ENCODE peak calls at places on chromosomes 1 and 21, in eight cellular contexts. One of them, this sample, is unnamed.

GRCh38 chr1:198054510-198054909 is 102.3 kb upstream of the NEK7 start:
- DNase-seq in thoracic aorta: no peak
- DNase-seq in LNCaP clone FGC: no peak
- DNase-seq in BJ: no peak
- DNase-seq in GM20000: no peak
- DNase-seq in fibroblast of lung: no peak
- DNase-seq in left ventricle myocardium inferior: no peak
- DNase-seq in A549: no peak
- DNase-seq in this sample: no peak

GRCh38 chr1:6870086-6870485 is 84.8 kb downstream of the CAMTA1 start:
- DNase-seq in BJ: peak
- DNase-seq in left ventricle myocardium inferior: no peak
- DNase-seq in thoracic aorta: no peak
- DNase-seq in LNCaP clone FGC: no peak
- DNase-seq in fibroblast of lung: peak
- DNase-seq in A549: no peak
- DNase-seq in GM20000: no peak
- DNase-seq in this sample: no peak

GRCh38 chr21:41183575-41183974 is 15.6 kb downstream of the BACE2 start:
- DNase-seq in GM20000: no peak
- DNase-seq in BJ: no peak
- DNase-seq in LNCaP clone FGC: no peak
- DNase-seq in thoracic aorta: no peak
- DNase-seq in A549: no peak
- DNase-seq in fibroblast of lung: no peak
- DNase-seq in left ventricle myocardium inferior: no peak
- DNase-seq in this sample: no peak

GRCh38 chr1:68231627-68232303 is 558 bp downstream of the WLS start:
- DNase-seq in A549: peak
- DNase-seq in thoracic aorta: peak
- DNase-seq in fibroblast of lung: peak
- DNase-seq in BJ: no peak
- DNase-seq in LNCaP clone FGC: no peak
- DNase-seq in GM20000: no peak
- DNase-seq in left ventricle myocardium inferior: peak
- DNase-seq in this sample: no peak

GRCh38 chr1:35430762-35431161 is 126.4 kb downstream of the KIAA0319L start:
- DNase-seq in fibroblast of lung: no peak
- DNase-seq in BJ: no peak
- DNase-seq in A549: no peak
- DNase-seq in GM20000: no peak
- DNase-seq in LNCaP clone FGC: no peak
- DNase-seq in left ventricle myocardium inferior: no peak
- DNase-seq in thoracic aorta: no peak
- DNase-seq in this sample: no peak

GRCh38 chr1:245356891-245357585 is 202.3 kb downstream of the KIF26B start:
- DNase-seq in LNCaP clone FGC: no peak
- DNase-seq in GM20000: no peak
- DNase-seq in thoracic aorta: no peak
- DNase-seq in A549: no peak
- DNase-seq in left ventricle myocardium inferior: no peak
- DNase-seq in BJ: no peak
- DNase-seq in fibroblast of lung: peak
- DNase-seq in this sample: no peak

GRCh38 chr1:102190429-102190828 is 193.7 kb upstream of the OLFM3 start:
- DNase-seq in fibroblast of lung: no peak
- DNase-seq in thoracic aorta: no peak
- DNase-seq in A549: no peak
- DNase-seq in LNCaP clone FGC: peak
- DNase-seq in BJ: no peak
- DNase-seq in left ventricle myocardium inferior: no peak
- DNase-seq in GM20000: no peak
- DNase-seq in this sample: no peak

GRCh38 chr1:110673805-110674336 is 869 bp downstream of the KCNA3 start:
- DNase-seq in GM20000: no peak
- DNase-seq in thoracic aorta: no peak
- DNase-seq in left ventricle myocardium inferior: no peak
- DNase-seq in LNCaP clone FGC: no peak
- DNase-seq in fibroblast of lung: no peak
- DNase-seq in BJ: no peak
- DNase-seq in A549: no peak
- DNase-seq in this sample: no peak

GRCh38 chr1:56200446-56200845 is 378.9 kb downstream of the PLPP3 start:
- DNase-seq in left ventricle myocardium inferior: no peak
- DNase-seq in LNCaP clone FGC: no peak
- DNase-seq in fibroblast of lung: no peak
- DNase-seq in BJ: peak
- DNase-seq in thoracic aorta: no peak
- DNase-seq in GM20000: no peak
- DNase-seq in A549: no peak
- DNase-seq in this sample: no peak

DNA sequence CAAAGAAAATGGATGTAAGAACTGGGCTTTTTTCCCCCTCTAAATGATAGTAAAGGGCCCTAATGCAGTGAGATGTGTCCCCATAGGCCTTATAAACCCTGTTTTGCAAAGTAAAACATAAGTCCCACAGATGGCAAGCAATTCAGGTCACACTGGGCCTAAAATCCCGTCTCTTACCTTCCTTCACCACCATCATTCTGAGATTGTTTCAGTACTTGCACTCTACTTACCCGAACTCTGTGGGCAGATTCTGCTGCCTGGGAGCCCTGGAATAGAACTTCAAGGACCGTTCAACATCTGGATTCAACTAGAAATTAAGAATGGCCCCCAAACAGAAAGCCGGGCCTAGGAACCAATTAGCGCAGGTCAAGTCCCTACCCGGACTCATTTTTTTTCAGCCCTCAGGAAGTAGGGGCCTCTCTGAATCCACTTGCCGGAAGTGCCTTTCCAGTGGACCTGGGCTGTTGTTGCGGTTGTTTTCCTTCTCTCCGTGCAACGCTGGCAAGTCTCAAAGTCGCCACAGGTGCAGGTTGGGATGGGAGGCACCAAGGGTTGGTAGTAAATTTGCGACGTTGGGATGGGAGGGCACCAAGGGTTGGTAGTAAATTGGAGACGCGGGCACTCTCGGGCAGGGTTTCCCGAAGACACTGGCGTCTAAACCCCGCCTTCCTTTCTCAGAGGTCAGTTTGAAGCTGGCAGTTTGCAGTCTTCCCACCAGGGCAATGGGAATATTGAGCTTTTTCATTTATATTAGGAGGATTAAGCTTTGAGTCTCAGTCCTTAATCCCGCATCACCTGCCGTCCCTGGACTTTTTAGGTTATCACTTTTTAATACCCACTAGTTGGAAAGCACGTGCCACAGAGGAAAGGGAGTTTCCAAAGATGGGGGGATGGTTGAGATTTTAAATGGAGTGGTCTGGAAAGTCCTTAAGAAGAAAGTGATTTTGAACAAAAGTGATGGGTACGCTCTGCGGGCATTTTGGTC is at the start of gene TMEM69:
- DNase-seq in fibroblast of lung: peak
- DNase-seq in BJ: no peak
- DNase-seq in left ventricle myocardium inferior: peak
- DNase-seq in A549: peak
- DNase-seq in GM20000: peak
- DNase-seq in LNCaP clone FGC: peak
- DNase-seq in thoracic aorta: peak
- DNase-seq in this sample: peak
- TF ChIP-seq CTCF in fibroblast of lung: peak
- TF ChIP-seq CTCF in BJ: peak
- TF ChIP-seq CTCF in left ventricle myocardium inferior: peak
- TF ChIP-seq CTCF in A549: no peak
- TF ChIP-seq CTCF in GM20000: no peak
- TF ChIP-seq CTCF in LNCaP clone FGC: no peak
- TF ChIP-seq CTCF in thoracic aorta: peak
- TF ChIP-seq CTCF in this sample: peak

GRCh38 chr1:241485145-241485544 is 34.4 kb downstream of the FH start:
- DNase-seq in A549: no peak
- DNase-seq in thoracic aorta: no peak
- DNase-seq in BJ: no peak
- DNase-seq in LNCaP clone FGC: no peak
- DNase-seq in fibroblast of lung: no peak
- DNase-seq in GM20000: no peak
- DNase-seq in left ventricle myocardium inferior: no peak
- DNase-seq in this sample: no peak

GRCh38 chr1:241482761-241483250 is 36.7 kb downstream of the FH start:
- DNase-seq in thoracic aorta: no peak
- DNase-seq in fibroblast of lung: peak
- DNase-seq in A549: peak
- DNase-seq in BJ: peak
- DNase-seq in left ventricle myocardium inferior: no peak
- DNase-seq in GM20000: no peak
- DNase-seq in LNCaP clone FGC: no peak
- DNase-seq in this sample: no peak

GRCh38 chr1:241488739-241489138 is 30.8 kb downstream of the FH start:
- DNase-seq in BJ: no peak
- DNase-seq in thoracic aorta: no peak
- DNase-seq in LNCaP clone FGC: no peak
- DNase-seq in A549: no peak
- DNase-seq in left ventricle myocardium inferior: no peak
- DNase-seq in fibroblast of lung: no peak
- DNase-seq in GM20000: no peak
- DNase-seq in this sample: no peak

GRCh38 chr1:241485554-241485992 is 34.0 kb downstream of the FH start:
- DNase-seq in A549: peak
- DNase-seq in left ventricle myocardium inferior: no peak
- DNase-seq in fibroblast of lung: peak
- DNase-seq in LNCaP clone FGC: no peak
- DNase-seq in GM20000: peak
- DNase-seq in thoracic aorta: no peak
- DNase-seq in BJ: no peak
- DNase-seq in this sample: no peak
- TF ChIP-seq CTCF in A549: peak
- TF ChIP-seq CTCF in left ventricle myocardium inferior: no peak
- TF ChIP-seq CTCF in fibroblast of lung: peak
- TF ChIP-seq CTCF in LNCaP clone FGC: peak
- TF ChIP-seq CTCF in GM20000: peak
- TF ChIP-seq CTCF in thoracic aorta: no peak
- TF ChIP-seq CTCF in BJ: peak
- TF ChIP-seq CTCF in this sample: peak

GRCh38 chr1:247008406-247008799 is 546 bp upstream of the ZNF695 start:
- DNase-seq in A549: no peak
- DNase-seq in fibroblast of lung: no peak
- DNase-seq in thoracic aorta: no peak
- DNase-seq in BJ: no peak
- DNase-seq in left ventricle myocardium inferior: no peak
- DNase-seq in LNCaP clone FGC: no peak
- DNase-seq in GM20000: no peak
- DNase-seq in this sample: no peak

GRCh38 chr1:247013391-247013790 is 5.5 kb upstream of the ZNF695 start:
- DNase-seq in BJ: no peak
- DNase-seq in LNCaP clone FGC: no peak
- DNase-seq in GM20000: no peak
- DNase-seq in A549: no peak
- DNase-seq in fibroblast of lung: no peak
- DNase-seq in thoracic aorta: no peak
- DNase-seq in left ventricle myocardium inferior: no peak
- DNase-seq in this sample: no peak

DNA sequence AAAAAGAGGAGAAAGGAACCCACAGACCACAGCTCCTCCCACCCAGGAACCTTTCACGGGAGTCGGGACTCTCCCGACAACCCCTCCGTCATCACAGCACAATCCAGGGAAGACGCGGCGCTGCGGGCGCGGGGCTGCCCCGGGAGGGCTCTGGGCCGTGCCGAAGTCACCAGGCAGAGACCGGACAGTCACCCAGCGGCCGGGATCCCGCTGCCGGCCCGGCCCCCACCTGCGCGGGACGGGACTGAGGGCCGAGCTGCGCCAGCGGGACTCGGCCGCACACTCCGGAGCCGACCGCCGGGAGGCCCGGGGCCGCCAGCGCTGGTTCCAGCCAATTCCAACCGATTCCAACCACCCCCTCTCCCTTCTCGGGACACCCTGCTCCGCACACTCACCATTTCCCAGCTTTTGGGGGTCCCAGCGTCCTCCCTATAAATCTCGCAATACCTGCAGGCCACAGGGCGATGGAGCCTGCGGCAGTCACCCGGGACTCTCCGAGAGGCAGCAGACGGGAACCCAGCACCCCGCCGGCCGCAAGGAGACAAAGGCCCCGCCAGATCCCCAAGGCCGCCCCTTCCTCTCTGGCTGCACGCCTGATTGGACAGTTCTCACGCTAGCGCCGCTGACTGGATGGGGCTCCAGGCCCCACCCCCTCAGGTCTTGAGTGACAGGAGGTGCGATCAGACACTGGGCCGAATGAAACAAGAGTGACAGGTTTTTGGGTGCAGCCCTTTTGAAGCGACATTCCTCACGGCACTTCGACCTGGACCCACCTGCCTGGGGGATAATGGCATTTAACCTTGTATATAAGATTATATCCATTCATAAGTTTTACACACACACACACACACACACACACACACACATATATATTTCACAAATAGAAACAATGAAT is at the start of gene ZNF695:
- DNase-seq in thoracic aorta: peak
- DNase-seq in left ventricle myocardium inferior: peak
- DNase-seq in BJ: peak
- DNase-seq in A549: peak
- DNase-seq in GM20000: peak
- DNase-seq in fibroblast of lung: peak
- DNase-seq in LNCaP clone FGC: peak
- DNase-seq in this sample: peak
- TF ChIP-seq CTCF in thoracic aorta: peak
- TF ChIP-seq CTCF in left ventricle myocardium inferior: no peak
- TF ChIP-seq CTCF in BJ: no peak
- TF ChIP-seq CTCF in A549: no peak
- TF ChIP-seq CTCF in GM20000: no peak
- TF ChIP-seq CTCF in fibroblast of lung: no peak
- TF ChIP-seq CTCF in LNCaP clone FGC: no peak
- TF ChIP-seq CTCF in this sample: peak

GRCh38 chr1:188070848-188071247 is 1242.1 kb downstream of the PLA2G4A start:
- DNase-seq in fibroblast of lung: no peak
- DNase-seq in thoracic aorta: no peak
- DNase-seq in GM20000: no peak
- DNase-seq in BJ: no peak
- DNase-seq in LNCaP clone FGC: no peak
- DNase-seq in A549: no peak
- DNase-seq in left ventricle myocardium inferior: no peak
- DNase-seq in this sample: no peak
- TF ChIP-seq CTCF in fibroblast of lung: no peak
- TF ChIP-seq CTCF in thoracic aorta: no peak
- TF ChIP-seq CTCF in GM20000: no peak
- TF ChIP-seq CTCF in BJ: no peak
- TF ChIP-seq CTCF in LNCaP clone FGC: peak
- TF ChIP-seq CTCF in A549: no peak
- TF ChIP-seq CTCF in left ventricle myocardium inferior: no peak
- TF ChIP-seq CTCF in this sample: no peak